ENCODE peak calls at places on chromosomes 16 and 17, in nine cellular contexts. B is stimulated activated CD4-positive, alpha-beta T cell treated with anti-CD3 and anti-CD28 coated beads, Interleukin-1b, Interleukin-23, amount 100 ng/mL, for 48 hours; Y is iris pigment epithelial cell; H is activated T-helper 1 cell treated with anti-CD3 and anti-CD28 coated beads, Interleukin-2, amount 50 U/mL, for 16 hours; K is activated CD4-positive, CD25-positive, alpha-beta regulatory T cell; Q is HFFc6; N is Right ventricle myocardium superior; R is tibial artery; T is CD4-positive, alpha-beta T cell. D is an unnamed sample.

GRCh38 chr17:31726980-31727427 is 132.0 kb downstream of the COPRS start:
- DNase-seq in B (no peak), Y (peak; percentile 69), H (no peak), K (no peak), Q (peak; percentile 43), N (no peak), R (no peak), T (no peak), D (peak; percentile 78)

GRCh38 chr16:84911490-84912216 is 91.9 kb downstream of the CRISPLD2 start:
- DNase-seq in B (no peak), Y (peak; percentile 42), H (no peak), K (no peak), Q (no peak), N (peak; percentile 42), R (no peak), T (no peak), D (no peak)

GRCh38 chr17:40852378-40852777 is 14.6 kb downstream of the KRT12 start:
- DNase-seq in B (no peak), Y (no peak), H (no peak), K (no peak), Q (no peak), N (no peak), R (no peak), T (no peak), D (no peak)

GRCh38 chr17:81057079-81057730 is 22.3 kb downstream of the BAIAP2 start:
- DNase-seq in B (no peak), Y (peak; percentile 80), H (no peak), K (no peak), Q (peak; percentile 8), N (peak; percentile 73), R (no peak), T (no peak), D (no peak)

GRCh38 chr16:85234310-85235235 is 122.3 kb upstream of the CIBAR2 start:
- DNase-seq in B (no peak), Y (peak; percentile 91), H (no peak), K (no peak), Q (peak; percentile 52), N (peak; percentile 78), R (peak; percentile 89), T (no peak), D (peak; percentile 76)

GRCh38 chr16:85056211-85056748 is 28.7 kb downstream of the KIAA0513 start:
- DNase-seq in B (no peak), Y (peak; percentile 35), H (no peak), K (no peak), Q (no peak), N (peak; percentile 51), R (no peak), T (no peak), D (peak; percentile 20)

GRCh38 chr17:73906896-73907600 is 262.8 kb upstream of the SDK2 start:
- DNase-seq in B (no peak), Y (no peak), H (no peak), K (no peak), Q (no peak), N (no peak), R (no peak), T (no peak), D (no peak)

GRCh38 chr16:82748026-82748425 is 121.3 kb downstream of the CDH13 start:
- DNase-seq in B (no peak), Y (peak; percentile 84), H (no peak), K (no peak), Q (peak; percentile 18), N (peak; percentile 62), R (peak; percentile 75), T (no peak), D (peak; percentile 84)

GRCh38 chr16:630024-630814 is 566 bp upstream of the WFIKKN1 start:
- DNase-seq in B (no peak), Y (no peak), H (no peak), K (no peak), Q (no peak), N (peak; percentile 42), R (no peak), T (no peak), D (no peak)

GRCh38 chr17:51032850-51033249 is 87.8 kb downstream of the SPAG9 start:
- DNase-seq in B (no peak), Y (peak; percentile 87), H (no peak), K (no peak), Q (peak; percentile 15), N (no peak), R (no peak), T (no peak), D (peak; percentile 46)

GRCh38 chr16:67198238-67198734 is 645 bp upstream of the ELMO3 start:
- DNase-seq in B (no peak), Y (peak; percentile 21), H (no peak), K (no peak), Q (no peak), N (peak; percentile 60), R (no peak), T (no peak), D (no peak)

GRCh38 chr16:695355-696089 is 5.3 kb upstream of the WDR24 start:
- DNase-seq in B (peak; percentile 74), Y (no peak), H (peak; percentile 66), K (no peak), Q (no peak), N (no peak), R (no peak), T (peak; percentile 74), D (no peak)

GRCh38 chr17:36500745-36501225 is 14.3 kb downstream of the ZNHIT3 start:
- DNase-seq in B (no peak), Y (no peak), H (no peak), K (no peak), Q (no peak), N (no peak), R (peak; percentile 41), T (no peak), D (no peak)

GRCh38 chr17:1460233-1460632 is 4.2 kb upstream of the CRK start:
- DNase-seq in B (no peak), Y (no peak), H (no peak), K (no peak), Q (peak; percentile 29), N (peak; percentile 88), R (peak; percentile 97), T (no peak), D (no peak)

GRCh38 chr17:17152385-17152784 is 53.7 kb downstream of the PLD6 start:
- DNase-seq in B (no peak), Y (no peak), H (no peak), K (no peak), Q (peak; percentile 15), N (peak; percentile 76), R (peak; percentile 80), T (no peak), D (no peak)

GRCh38 chr16:56689171-56689570 is 6.9 kb downstream of the MT1X start:
- DNase-seq in B (no peak), Y (peak; percentile 20), H (no peak), K (no peak), Q (peak; percentile 3), N (no peak), R (no peak), T (no peak), D (no peak)

GRCh38 chr16:2527071-2527783 is 4.0 kb downstream of the CEMP1 start:
- DNase-seq in B (no peak), Y (no peak), H (no peak), K (no peak), Q (no peak), N (peak; percentile 34), R (no peak), T (no peak), D (no peak)

GRCh38 chr17:16889088-16889465 is 82.8 kb downstream of the TNFRSF13B start:
- DNase-seq in B (no peak), Y (no peak), H (no peak), K (no peak), Q (no peak), N (no peak), R (no peak), T (no peak), D (no peak)

GRCh38 chr16:74570412-74571301 is 36.3 kb downstream of the GLG1 start:
- DNase-seq in B (no peak), Y (no peak), H (no peak), K (no peak), Q (no peak), N (no peak), R (no peak), T (no peak), D (no peak)

GRCh38 chr17:65438708-65439294 is 122.6 kb downstream of the AXIN2 start:
- DNase-seq in B (no peak), Y (no peak), H (no peak), K (no peak), Q (no peak), N (no peak), R (no peak), T (no peak), D (peak; percentile 43)